ENCODE peak calls at places on chromosomes 13 and 19, in six cellular contexts. H is stomach, Y is sigmoid colon, C is H1, T is GM23338, R is HCT116. Q is an unnamed sample.

GRCh38 chr13:32316476-32316875 is 1.2 kb downstream of the BRCA2 start:
- DNase-seq in H (no peak), Y (no peak), C (no peak), T (no peak), R (no peak), Q (no peak)

GRCh38 chr19:54573330-54573872 is at the start of gene LILRA2:
- DNase-seq in H (no peak), Y (no peak), C (no peak), T (no peak), R (no peak), Q (no peak)

GRCh38 chr19:11279505-11280236 is 16.3 kb upstream of the TSPAN16 start:
- DNase-seq in H (no peak), Y (no peak), C (no peak), T (no peak), R (no peak), Q (no peak)

GRCh38 chr19:52369463-52370340 is at the start of gene ZNF880:
- DNase-seq in H (peak), Y (peak), C (peak), T (peak), R (no peak), Q (peak)

GRCh38 chr19:44608391-44608821 is 5.0 kb upstream of the IGSF23 start:
- DNase-seq in H (no peak), Y (no peak), C (no peak), T (no peak), R (no peak), Q (peak)

GRCh38 chr19:8145969-8146368 is 3.4 kb downstream of the FBN3 start:
- DNase-seq in H (no peak), Y (no peak), C (no peak), T (peak), R (no peak), Q (no peak)

GRCh38 chr13:94550030-94550738 is 45.8 kb downstream of the TGDS start:
- DNase-seq in H (peak), Y (no peak), C (no peak), T (peak), R (no peak), Q (no peak)

GRCh38 chr13:59766236-59766635 is 397.5 kb downstream of the DIAPH3 start:
- DNase-seq in H (no peak), Y (no peak), C (no peak), T (no peak), R (no peak), Q (no peak)

GRCh38 chr13:40520916-40521315 is 145.5 kb downstream of the FOXO1 start:
- DNase-seq in H (no peak), Y (no peak), C (no peak), T (no peak), R (no peak), Q (no peak)

GRCh38 chr19:45154064-45154827 is 6.5 kb downstream of the NKPD1 start:
- DNase-seq in H (no peak), Y (no peak), C (no peak), T (no peak), R (peak), Q (no peak)

GRCh38 chr19:447816-448546 is 12.9 kb downstream of the SHC2 start:
- DNase-seq in H (no peak), Y (peak), C (no peak), T (no peak), R (no peak), Q (no peak)

GRCh38 chr19:40392894-40393517 is 3.0 kb upstream of the HIPK4 start:
- DNase-seq in H (peak), Y (no peak), C (no peak), T (no peak), R (peak), Q (no peak)

GRCh38 chr13:94481966-94482365 is 2.5 kb upstream of the DCT start:
- DNase-seq in H (no peak), Y (no peak), C (no peak), T (no peak), R (no peak), Q (no peak)

GRCh38 chr13:110799246-110800236 is 86.0 kb downstream of the ING1 start:
- DNase-seq in H (no peak), Y (no peak), C (no peak), T (no peak), R (no peak), Q (peak)

GRCh38 chr13:40186041-40186440 is 480.4 kb downstream of the FOXO1 start:
- DNase-seq in H (no peak), Y (no peak), C (no peak), T (no peak), R (no peak), Q (no peak)

GRCh38 chr13:59774511-59774911 is 389.2 kb downstream of the DIAPH3 start:
- DNase-seq in H (no peak), Y (no peak), C (no peak), T (peak), R (no peak), Q (no peak)

GRCh38 chr19:5578094-5578846 is 10.5 kb upstream of the TINCR start:
- DNase-seq in H (peak), Y (peak), C (no peak), T (peak), R (no peak), Q (no peak)

GRCh38 chr13:47249296-47249695 is 352.4 kb upstream of the HTR2A start:
- DNase-seq in H (no peak), Y (no peak), C (no peak), T (no peak), R (no peak), Q (no peak)

GRCh38 chr13:48749144-48749543 is 95.4 kb downstream of the CYSLTR2 start:
- DNase-seq in H (no peak), Y (no peak), C (no peak), T (no peak), R (no peak), Q (no peak)

GRCh38 chr19:2561895-2562294 is 86.0 kb downstream of the GADD45B start:
- DNase-seq in H (no peak), Y (no peak), C (no peak), T (no peak), R (no peak), Q (no peak)

GRCh38 chr13:32237681-32238080 is 77.5 kb downstream of the ZAR1L start:
- DNase-seq in H (no peak), Y (no peak), C (no peak), T (no peak), R (no peak), Q (no peak)

GRCh38 chr13:110869231-110869804 is 45.6 kb downstream of the ANKRD10 start:
- DNase-seq in H (no peak), Y (peak), C (no peak), T (peak), R (no peak), Q (no peak)

GRCh38 chr13:24108615-24108965 is 51.9 kb upstream of the SPATA13 start:
- DNase-seq in H (no peak), Y (no peak), C (no peak), T (no peak), R (no peak), Q (no peak)

GRCh38 chr19:38284422-38284821 is 19.6 kb upstream of the C19orf33 start:
- DNase-seq in H (no peak), Y (no peak), C (no peak), T (no peak), R (no peak), Q (no peak)

GRCh38 chr13:103839460-103839859 is 773.2 kb upstream of the SLC10A2 start:
- DNase-seq in H (no peak), Y (no peak), C (no peak), T (no peak), R (no peak), Q (no peak)

GRCh38 chr19:5936308-5936980 is 22.4 kb downstream of the CAPS start:
- DNase-seq in H (no peak), Y (no peak), C (no peak), T (no peak), R (no peak), Q (no peak)

GRCh38 chr19:53598361-53598760 is 33.4 kb upstream of the DPRX start:
- DNase-seq in H (no peak), Y (no peak), C (no peak), T (no peak), R (no peak), Q (no peak)

GRCh38 chr19:575527-576506 is 3.4 kb downstream of the BSG start:
- DNase-seq in H (peak), Y (peak), C (no peak), T (peak), R (no peak), Q (no peak)

DNA sequence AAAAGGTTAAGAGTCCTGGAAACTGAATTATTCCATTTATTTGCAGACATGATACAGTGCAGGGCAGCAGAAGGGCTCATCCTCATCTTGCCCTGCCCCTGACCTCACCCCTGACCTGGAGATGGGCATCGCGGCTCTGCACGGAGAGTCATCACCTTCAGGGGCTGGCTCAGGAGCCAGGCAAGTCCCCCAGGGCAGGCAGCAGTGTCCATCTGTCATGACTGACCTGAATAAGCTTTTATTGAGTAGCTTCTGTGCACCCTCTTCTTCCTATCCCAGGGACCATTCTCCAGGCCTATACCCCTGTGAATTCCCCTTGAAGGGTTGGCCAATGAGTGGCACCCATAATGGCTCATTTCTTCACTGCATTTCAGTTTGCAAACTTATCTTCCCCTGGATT is 484.2 kb downstream of the ZNF536 start:
- DNase-seq in H (no peak), Y (no peak), C (no peak), T (no peak), R (no peak), Q (no peak)
- TF ChIP-seq POLR2AphosphoS5 in H (no peak), Y (no peak), C (no peak), T (no peak), R (no peak), Q (no peak)

GRCh38 chr19:16066611-16067104 is 9.6 kb upstream of the TPM4 start:
- DNase-seq in H (peak), Y (no peak), C (no peak), T (no peak), R (peak), Q (no peak)
- H3K27ac ChIP-seq in H (peak), Y (peak), C (no peak), T (no peak), R (peak), Q (no peak)

GRCh38 chr13:100573121-100573520 is 15.5 kb downstream of the GGACT start:
- DNase-seq in H (peak), Y (peak), C (peak), T (peak), R (peak), Q (peak)
- TF ChIP-seq POLR2AphosphoS5 in H (no peak), Y (no peak), C (no peak), T (no peak), R (no peak), Q (no peak)

GRCh38 chr19:33388817-33389573 is 15.5 kb downstream of the CEBPG start:
- DNase-seq in H (no peak), Y (peak), C (no peak), T (no peak), R (no peak), Q (no peak)
- H3K27ac ChIP-seq in H (no peak), Y (peak), C (no peak), T (no peak), R (no peak), Q (peak)

GRCh38 chr19:34961775-34962174 is 2.3 kb downstream of the ZNF792 start:
- DNase-seq in H (no peak), Y (no peak), C (no peak), T (no peak), R (no peak), Q (no peak)

GRCh38 chr19:34963531-34964406 is at the start of gene ZNF792:
- DNase-seq in H (peak), Y (peak), C (peak), T (peak), R (peak), Q (no peak)

GRCh38 chr19:34960940-34961679 is 2.9 kb downstream of the ZNF792 start:
- DNase-seq in H (no peak), Y (no peak), C (no peak), T (no peak), R (no peak), Q (no peak)

GRCh38 chr19:34962945-34963530 is 991 bp downstream of the ZNF792 start:
- DNase-seq in H (no peak), Y (no peak), C (no peak), T (no peak), R (no peak), Q (no peak)

DNA sequence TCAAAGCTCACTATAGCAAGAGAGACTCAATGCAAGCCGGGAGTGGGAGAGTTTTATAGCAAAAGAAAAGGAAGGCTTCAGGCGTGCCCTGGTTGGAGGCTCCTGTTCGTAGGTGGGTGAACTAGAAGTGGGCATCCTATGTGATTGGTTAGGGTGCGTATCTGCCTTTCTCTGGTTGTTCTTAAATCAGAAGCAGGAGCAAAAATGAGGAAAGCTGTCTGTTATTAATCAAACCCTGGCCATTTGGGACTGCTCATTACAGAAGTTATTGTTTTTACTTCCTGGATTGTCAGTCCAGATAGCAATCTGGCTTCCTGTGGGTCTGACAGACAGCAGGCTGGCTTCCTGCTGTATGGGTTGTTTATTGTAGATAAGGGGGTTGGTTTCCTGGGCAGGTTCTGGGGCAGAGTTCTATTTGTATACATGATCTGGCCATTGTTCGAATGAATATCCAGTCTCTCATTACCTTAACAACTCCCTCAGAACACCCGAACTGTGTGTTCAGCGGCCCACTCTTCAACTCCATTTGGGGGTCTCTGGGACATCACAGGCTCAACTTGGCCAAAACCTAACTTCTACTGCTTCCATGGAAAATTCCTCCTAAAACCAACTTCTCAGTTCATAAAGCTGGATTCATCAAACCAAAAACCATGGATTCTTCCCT is 1.6 kb downstream of the ZNF792 start:
- DNase-seq in H (no peak), Y (no peak), C (no peak), T (no peak), R (no peak), Q (no peak)
- TF ChIP-seq POLR2AphosphoS5 in H (no peak), Y (peak), C (no peak), T (no peak), R (no peak), Q (no peak)

GRCh38 chr19:46637224-46637623 is 1.2 kb upstream of the GNG8 start:
- DNase-seq in H (no peak), Y (no peak), C (no peak), T (no peak), R (no peak), Q (no peak)

GRCh38 chr19:46634656-46635218 is 1.3 kb downstream of the GNG8 start:
- DNase-seq in H (no peak), Y (no peak), C (no peak), T (peak), R (no peak), Q (no peak)

GRCh38 chr19:46633130-46633529 is 2.9 kb downstream of the GNG8 start:
- DNase-seq in H (no peak), Y (no peak), C (no peak), T (no peak), R (no peak), Q (no peak)

GRCh38 chr19:46634045-46634655 is 1.9 kb downstream of the GNG8 start:
- DNase-seq in H (peak), Y (peak), C (peak), T (peak), R (peak), Q (no peak)

DNA sequence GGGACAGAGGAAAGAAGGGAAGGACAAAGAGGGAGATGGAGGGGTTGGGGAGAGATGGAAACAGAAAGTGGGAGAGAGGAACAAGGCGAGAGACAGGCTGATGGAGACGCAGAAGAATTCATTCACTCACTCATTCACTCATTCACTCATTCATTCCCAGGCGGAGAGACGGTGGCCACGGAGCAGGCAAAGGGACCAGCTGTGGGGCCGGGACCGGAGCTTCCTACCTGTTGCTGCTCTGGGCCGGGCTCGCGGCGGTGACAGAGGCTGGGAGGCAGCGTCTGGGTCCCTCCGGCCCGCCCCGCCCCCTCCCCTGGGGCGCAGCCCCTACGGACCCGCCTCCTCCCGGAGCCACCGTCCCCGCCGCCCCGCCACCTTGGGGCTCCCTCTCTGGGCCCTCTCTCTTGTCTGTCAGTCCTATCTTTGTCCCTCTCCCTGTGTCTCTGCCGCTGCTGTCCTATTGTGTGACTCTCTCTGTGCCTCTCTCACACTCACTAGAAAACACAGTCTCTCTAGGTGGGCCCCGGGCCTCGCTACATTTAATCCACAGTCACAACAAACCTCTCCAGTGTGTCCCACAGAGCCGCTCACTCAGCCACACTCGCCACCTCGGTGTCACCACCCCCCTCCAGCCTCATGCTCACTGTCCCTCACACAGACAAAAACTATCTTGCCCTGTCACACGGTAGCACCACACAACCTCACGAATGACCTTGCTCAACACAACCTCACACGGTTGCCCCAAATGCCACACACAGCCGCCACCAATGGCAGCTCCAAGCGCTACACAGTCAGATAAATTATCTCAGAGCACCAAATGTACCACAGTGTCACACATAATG is at the start of gene GNG8:
- DNase-seq in H (no peak), Y (no peak), C (no peak), T (peak), R (no peak), Q (no peak)
- H3K27ac ChIP-seq in H (no peak), Y (no peak), C (no peak), T (no peak), R (no peak), Q (no peak)

DNA sequence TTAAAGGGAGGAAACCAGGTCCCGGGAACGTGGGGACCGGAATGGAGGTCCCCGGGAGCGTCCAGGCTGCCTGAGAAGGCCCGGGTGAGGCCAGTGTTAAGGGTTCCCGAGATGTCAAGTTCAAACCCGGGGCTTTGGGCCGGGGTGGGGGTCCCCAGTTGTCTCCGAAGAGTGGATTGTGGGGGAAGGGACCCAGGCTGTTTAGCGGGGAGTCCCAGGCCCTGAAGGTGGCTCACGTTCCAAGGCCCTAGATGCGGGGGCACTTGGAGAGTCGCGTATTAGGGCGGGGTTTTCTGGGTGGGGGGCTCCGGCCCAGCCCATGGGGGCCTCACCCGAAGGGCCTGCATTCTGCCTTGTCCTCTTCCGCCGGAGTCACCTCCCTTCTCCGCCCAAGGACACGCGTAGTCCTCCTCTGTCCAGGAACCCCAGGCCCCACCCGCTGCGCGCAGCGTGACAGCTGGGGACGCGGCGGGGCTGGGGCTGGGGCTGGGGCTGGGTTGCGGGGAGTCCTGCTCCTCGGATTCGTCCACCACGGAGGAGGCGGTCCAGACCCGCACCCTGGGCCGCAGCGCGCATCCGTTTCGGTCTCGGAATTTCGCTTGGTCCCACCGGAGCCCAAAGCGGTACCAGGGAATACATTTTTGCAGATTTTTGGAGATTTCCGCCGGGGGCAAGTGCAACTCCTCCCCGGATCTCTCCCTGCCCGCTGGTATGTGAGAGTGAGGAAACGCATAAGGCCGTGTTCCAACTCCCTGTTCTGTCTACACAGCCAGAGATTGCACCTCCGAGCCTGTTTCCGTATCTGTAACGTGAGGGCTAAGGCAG is at the start of gene COX7A1:
- DNase-seq in H (no peak), Y (peak), C (no peak), T (peak), R (no peak), Q (no peak)
- TF ChIP-seq POLR2AphosphoS5 in H (peak), Y (peak), C (no peak), T (no peak), R (peak), Q (no peak)

Q was measured in SK-N-MC.